ENCODE peak calls at places on chromosome 17, in eight cellular contexts. W is cardiac fibroblast; B is fibroblast of the aortic adventitia; J is HL-60; U is mesothelial cell of epicardium; I is BE2C; Y is thoracic aorta; T is CD4-positive, alpha-beta T cell. E is an unnamed sample.

GRCh38 chr17:47332287-47332686 is 8.5 kb downstream of the EFCAB13 start:
- DNase-seq in W (no peak), B (no peak), J (no peak), U (no peak), I (no peak), Y (no peak), T (no peak), E (no peak)

GRCh38 chr17:83064021-83064731 is 15.2 kb upstream of the METRNL start:
- DNase-seq in W (no peak), B (no peak), J (no peak), U (peak; percentile 14), I (peak; percentile 5), Y (no peak), T (peak; percentile 28), E (peak; percentile 8)

GRCh38 chr17:20091161-20092029 is 82.2 kb downstream of the SPECC1 start:
- DNase-seq in W (peak; percentile 96), B (peak; percentile 58), J (no peak), U (no peak), I (no peak), Y (peak; percentile 32), T (no peak), E (no peak)

GRCh38 chr17:17087424-17088103 is 45.3 kb downstream of the MPRIP start:
- DNase-seq in W (no peak), B (no peak), J (no peak), U (no peak), I (no peak), Y (no peak), T (no peak), E (no peak)

GRCh38 chr17:29119265-29119664 is 60.9 kb downstream of the MYO18A start:
- DNase-seq in W (no peak), B (no peak), J (no peak), U (no peak), I (no peak), Y (no peak), T (no peak), E (no peak)

GRCh38 chr17:44363613-44364159 is at the start of gene FAM171A2:
- DNase-seq in W (peak; percentile 64), B (peak; percentile 43), J (peak; percentile 32), U (peak; percentile 81), I (peak; percentile 85), Y (no peak), T (peak; percentile 71), E (peak; percentile 73)

GRCh38 chr17:38701504-38702165 is 3.4 kb upstream of the MLLT6 start:
- DNase-seq in W (peak; percentile 26), B (peak; percentile 41), J (peak; percentile 51), U (no peak), I (no peak), Y (no peak), T (peak; percentile 66), E (no peak)

GRCh38 chr17:60468371-60468770 is 46.1 kb downstream of the CHCT1 start:
- DNase-seq in W (peak; percentile 44), B (peak; percentile 48), J (no peak), U (no peak), I (no peak), Y (no peak), T (no peak), E (no peak)

GRCh38 chr17:17728550-17729251 is 47.4 kb downstream of the RAI1 start:
- DNase-seq in W (no peak), B (no peak), J (no peak), U (no peak), I (no peak), Y (no peak), T (no peak), E (no peak)

GRCh38 chr17:16872351-16872751 is 99.6 kb downstream of the TNFRSF13B start:
- DNase-seq in W (no peak), B (no peak), J (no peak), U (no peak), I (no peak), Y (no peak), T (no peak), E (no peak)

GRCh38 chr17:15945493-15946209 is 721 bp downstream of the ADORA2B start:
- DNase-seq in W (peak; percentile 30), B (peak; percentile 37), J (no peak), U (no peak), I (no peak), Y (no peak), T (no peak), E (no peak)

GRCh38 chr17:13777003-13777402 is 175.3 kb upstream of the HS3ST3A1 start:
- DNase-seq in W (peak; percentile 58), B (peak; percentile 62), J (no peak), U (no peak), I (no peak), Y (no peak), T (no peak), E (no peak)

GRCh38 chr17:7556627-7557026 is 1.9 kb upstream of the TNFSF13 start:
- DNase-seq in W (no peak), B (no peak), J (no peak), U (no peak), I (no peak), Y (no peak), T (no peak), E (no peak)

GRCh38 chr17:28249706-28250105 is 69.3 kb upstream of the TMEM97 start:
- DNase-seq in W (no peak), B (no peak), J (no peak), U (no peak), I (no peak), Y (no peak), T (no peak), E (no peak)

GRCh38 chr17:39962642-39963220 is at the start of gene GSDMA:
- DNase-seq in W (no peak), B (no peak), J (no peak), U (no peak), I (no peak), Y (no peak), T (no peak), E (no peak)

GRCh38 chr17:64281962-64282752 is 19.1 kb upstream of the TEX2 start:
- DNase-seq in W (peak; percentile 89), B (peak; percentile 89), J (peak; percentile 69), U (peak; percentile 34), I (peak; percentile 74), Y (no peak), T (peak; percentile 42), E (peak; percentile 22)
- TF ChIP-seq CTCF in W (peak; percentile 74), B (peak; percentile 85), J (no peak), U (peak; percentile 66), I (peak; percentile 89), Y (peak; percentile 74), T (peak; percentile 63), E (peak; percentile 80)

DNA sequence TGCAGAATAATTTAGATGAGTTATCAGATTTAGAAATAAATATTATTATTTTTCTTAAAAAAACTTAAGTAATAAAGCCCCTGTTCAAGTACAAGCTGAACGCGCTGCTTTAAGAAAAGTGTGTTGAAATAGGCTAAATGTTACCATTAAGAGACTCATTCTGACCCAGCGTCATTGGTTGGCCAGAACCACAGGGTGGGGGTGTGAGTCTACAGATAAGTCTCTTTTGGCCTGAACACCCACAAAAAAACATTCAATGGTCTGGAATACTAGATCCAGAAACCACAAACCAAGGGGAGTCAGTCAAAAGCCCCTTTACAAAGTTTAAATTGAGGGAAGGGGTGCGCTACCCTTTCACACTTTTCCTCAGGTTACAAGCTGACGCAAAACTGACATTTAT is 776.1 kb downstream of the KCNJ2 start:
- DNase-seq in W (peak; percentile 15), B (no peak), J (no peak), U (no peak), I (peak; percentile 20), Y (no peak), T (no peak), E (no peak)
- TF ChIP-seq CTCF in W (no peak), B (no peak), J (no peak), U (no peak), I (peak; percentile 41), Y (no peak), T (no peak), E (no peak)

DNA sequence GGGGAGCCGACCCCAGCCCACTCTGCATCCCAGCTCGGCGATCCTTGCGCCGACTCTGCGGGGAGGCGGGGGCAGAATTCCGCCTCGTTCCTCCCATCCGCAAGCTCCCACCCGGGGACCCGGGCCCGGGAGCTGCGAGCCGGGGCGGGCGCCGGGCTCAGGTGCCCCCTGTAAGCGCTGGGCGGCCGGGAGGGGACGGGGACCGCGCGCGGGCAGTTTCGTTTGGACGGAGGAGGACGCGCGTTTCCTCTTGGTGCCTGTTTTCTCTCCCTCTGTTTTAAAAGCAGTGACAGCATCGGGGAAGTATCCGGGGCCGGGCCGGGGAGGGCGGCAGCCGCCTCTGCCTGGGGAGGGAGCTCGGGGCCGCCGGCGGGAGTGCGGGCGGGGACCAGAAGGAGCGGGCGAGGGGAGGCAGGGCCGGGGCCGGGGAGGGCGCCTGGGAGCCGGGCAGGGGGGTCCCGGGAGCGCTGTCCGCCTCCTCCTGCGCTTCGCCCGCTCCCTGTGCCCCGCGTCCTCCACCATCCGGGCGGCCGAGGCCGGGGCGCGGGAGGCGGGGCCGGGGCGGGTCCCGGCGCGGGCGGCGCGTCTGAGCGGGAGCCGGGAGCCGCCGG is 57.0 kb downstream of the RAP1GAP2 start:
- DNase-seq in W (peak; percentile 45), B (peak; percentile 15), J (no peak), U (peak; percentile 28), I (peak; percentile 53), Y (peak; percentile 25), T (peak; percentile 51), E (no peak)
- TF ChIP-seq CTCF in W (no peak), B (no peak), J (no peak), U (no peak), I (no peak), Y (no peak), T (no peak), E (no peak)

GRCh38 chr17:59367657-59368045 is 36.2 kb downstream of the YPEL2 start:
- DNase-seq in W (no peak), B (no peak), J (no peak), U (no peak), I (no peak), Y (no peak), T (no peak), E (no peak)

GRCh38 chr17:59365383-59365981 is 34.0 kb downstream of the YPEL2 start:
- DNase-seq in W (no peak), B (no peak), J (peak; percentile 24), U (no peak), I (peak; percentile 35), Y (no peak), T (peak; percentile 39), E (no peak)

GRCh38 chr17:59366773-59367656 is 35.6 kb downstream of the YPEL2 start:
- DNase-seq in W (peak; percentile 67), B (peak; percentile 79), J (no peak), U (no peak), I (peak; percentile 44), Y (no peak), T (no peak), E (peak; percentile 28)

GRCh38 chr17:59368218-59368857 is 36.9 kb downstream of the YPEL2 start:
- DNase-seq in W (no peak), B (no peak), J (no peak), U (no peak), I (no peak), Y (no peak), T (no peak), E (no peak)

DNA sequence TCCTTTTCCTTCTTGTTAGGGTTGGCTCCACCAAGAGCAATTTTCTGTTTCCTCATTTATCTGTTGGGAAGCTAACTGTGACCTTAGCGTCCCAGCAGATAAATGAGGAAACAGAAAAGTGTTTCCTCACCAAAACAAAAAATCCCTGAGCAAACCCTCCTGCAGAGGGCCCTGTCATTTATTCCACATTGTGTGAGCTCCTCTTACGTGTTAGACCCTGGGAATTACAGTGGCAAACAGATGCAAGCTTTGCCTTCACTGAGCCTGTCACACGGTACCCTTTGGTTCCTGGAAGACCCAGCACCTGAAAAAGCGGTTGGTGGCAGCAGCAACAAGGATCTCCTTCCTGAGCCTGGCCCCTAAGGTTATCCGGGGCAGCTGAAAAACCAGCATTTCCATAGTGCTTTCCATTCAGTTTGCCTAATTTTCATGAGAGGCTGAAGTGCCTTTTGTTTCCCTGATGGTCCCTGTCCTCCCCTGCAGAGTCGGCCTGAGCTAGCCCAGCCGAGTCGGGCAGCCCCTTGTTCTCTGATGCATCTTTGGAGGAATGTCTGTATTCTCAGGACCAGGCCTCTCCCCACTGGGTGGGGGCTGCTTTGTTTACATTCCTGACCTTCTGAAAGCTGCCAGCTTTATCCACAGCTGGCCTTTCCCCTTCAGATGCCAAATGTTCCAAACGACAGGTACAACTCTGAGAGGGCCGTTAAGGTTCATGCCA is 34.7 kb downstream of the YPEL2 start:
- DNase-seq in W (peak; percentile 18), B (no peak), J (peak; percentile 51), U (no peak), I (no peak), Y (no peak), T (no peak), E (no peak)
- TF ChIP-seq CTCF in W (peak; percentile 11), B (no peak), J (no peak), U (no peak), I (no peak), Y (no peak), T (no peak), E (peak; percentile 14)

E was measured in progenitor cell of endocrine pancreas.